ENCODE peak calls at places on chromosomes 7 and 10, in seven cellular contexts. W is non-pigmented ciliary epithelial cell, R is glomerular endothelial cell, T is RPMI8226, X is HCEC 1CT, O is fibroblast of lung, N is fibroblast of pulmonary artery. G is an unnamed sample.

GRCh38 chr10:121708921-121709625 is 110.8 kb upstream of the FGFR2 start:
- DNase-seq in W (no peak), R (no peak), T (no peak), X (no peak), O (no peak), N (no peak), G (no peak)

GRCh38 chr7:111833461-111833860 is 271.2 kb upstream of the IMMP2L start:
- DNase-seq in W (no peak), R (no peak), T (no peak), X (peak; percentile 13), O (no peak), N (peak; percentile 52), G (no peak)

GRCh38 chr7:149282331-149282655 is 20.3 kb downstream of the ZNF783 start:
- DNase-seq in W (no peak), R (no peak), T (no peak), X (no peak), O (no peak), N (no peak), G (no peak)

GRCh38 chr10:60733189-60733815 is 45.0 kb upstream of the CDK1 start:
- DNase-seq in W (no peak), R (no peak), T (peak; percentile 43), X (no peak), O (peak; percentile 6), N (no peak), G (peak; percentile 45)

GRCh38 chr7:3095046-3095445 is 51.4 kb upstream of the CARD11 start:
- DNase-seq in W (no peak), R (no peak), T (peak; percentile 59), X (no peak), O (no peak), N (no peak), G (no peak)

GRCh38 chr10:22611425-22612111 is 102.8 kb downstream of the PIP4K2A start:
- DNase-seq in W (no peak), R (no peak), T (no peak), X (no peak), O (no peak), N (no peak), G (no peak)

GRCh38 chr7:36967387-36967786 is 243.1 kb upstream of the AOAH start:
- DNase-seq in W (peak; percentile 36), R (no peak), T (peak; percentile 50), X (peak; percentile 52), O (peak; percentile 76), N (peak; percentile 77), G (no peak)

GRCh38 chr10:43390333-43390732 is 18.7 kb downstream of the HNRNPF start:
- DNase-seq in W (no peak), R (no peak), T (no peak), X (no peak), O (no peak), N (no peak), G (no peak)

GRCh38 chr7:132576723-132577089 is 436 bp upstream of the PLXNA4 start:
- DNase-seq in W (no peak), R (no peak), T (no peak), X (no peak), O (no peak), N (no peak), G (no peak)

GRCh38 chr10:8633909-8634308 is 579.4 kb downstream of the GATA3 start:
- DNase-seq in W (no peak), R (no peak), T (no peak), X (no peak), O (no peak), N (no peak), G (no peak)